ENCODE peak calls at places on chromosomes 5 and 9, in nine cellular contexts. B is iPS-NIHi11, V is GM20000, H is SW 1271, P is WERI-Rb-1, X is NCI-H446 treated with DMSO at 0.1 percent for 48 hours, R is GDM1, Z is aorta, M is GM12865. F is an unnamed sample.

GRCh38 chr5:124905256-124905655 is 158.8 kb upstream of the ZNF608 start:
- DNase-seq in B (no peak), V (no peak), H (no peak), P (no peak), X (no peak), R (no peak), Z (no peak), M (no peak), F (no peak)

GRCh38 chr9:134814598-134815215 is 65.9 kb upstream of the FCN2 start:
- DNase-seq in B (no peak), V (no peak), H (no peak), P (no peak), X (no peak), R (no peak), Z (no peak), M (no peak), F (no peak)

GRCh38 chr5:1190296-1190695 is 11.1 kb upstream of the SLC6A19 start:
- DNase-seq in B (no peak), V (no peak), H (no peak), P (no peak), X (no peak), R (no peak), Z (peak; percentile 16), M (no peak), F (no peak)

GRCh38 chr9:89460551-89460950 is 37.4 kb downstream of the SEMA4D start:
- DNase-seq in B (no peak), V (no peak), H (no peak), P (no peak), X (no peak), R (no peak), Z (peak; percentile 36), M (no peak), F (no peak)

GRCh38 chr5:141941779-141942178 is 16.2 kb downstream of the PCDH12 start:
- DNase-seq in B (no peak), V (no peak), H (no peak), P (no peak), X (no peak), R (no peak), Z (no peak), M (no peak), F (no peak)

GRCh38 chr5:132905938-132906337 is 32.5 kb downstream of the LEAP2 start:
- DNase-seq in B (no peak), V (no peak), H (peak; percentile 28), P (no peak), X (no peak), R (no peak), Z (no peak), M (no peak), F (no peak)

GRCh38 chr5:141668601-141669265 is 13.3 kb downstream of the ARAP3 start:
- DNase-seq in B (no peak), V (no peak), H (no peak), P (no peak), X (no peak), R (no peak), Z (no peak), M (no peak), F (no peak)

GRCh38 chr9:16552252-16552651 is 318.2 kb downstream of the BNC2 start:
- DNase-seq in B (no peak), V (no peak), H (no peak), P (no peak), X (no peak), R (no peak), Z (no peak), M (no peak), F (no peak)

GRCh38 chr5:68292316-68292715 is 76.8 kb downstream of the PIK3R1 start:
- DNase-seq in B (no peak), V (no peak), H (no peak), P (no peak), X (no peak), R (no peak), Z (no peak), M (no peak), F (no peak)

GRCh38 chr5:124301850-124302249 is 444.6 kb downstream of the ZNF608 start:
- DNase-seq in B (no peak), V (no peak), H (no peak), P (no peak), X (no peak), R (no peak), Z (no peak), M (no peak), F (no peak)

GRCh38 chr9:115930472-115930871 is 223.1 kb upstream of the PAPPA start:
- DNase-seq in B (no peak), V (no peak), H (no peak), P (no peak), X (no peak), R (no peak), Z (no peak), M (no peak), F (no peak)